ENCODE peak calls at places on chromosomes 16 and 17, in four cellular contexts. E is HepG2, O is GM12878, U is K562. G is an unnamed sample.

GRCh38 chr16:8326234-8326633 is 264.1 kb downstream of the TMEM114 start:
- DNase-seq in O (no peak), E (no peak), U (no peak), G (no peak)

GRCh38 chr17:63399316-63399715 is 46.8 kb downstream of the CYB561 start:
- DNase-seq in U (no peak), O (no peak), E (no peak), G (no peak)

GRCh38 chr16:65769055-65769465 is 597.4 kb upstream of the CDH5 start:
- DNase-seq in E (no peak), O (no peak), U (peak), G (no peak)

GRCh38 chr16:3458852-3459361 is 15.4 kb downstream of the NAA60 start:
- DNase-seq in E (peak), U (no peak), O (no peak), G (no peak)

GRCh38 chr16:13421726-13422125 is 498.2 kb upstream of the ERCC4 start:
- DNase-seq in U (no peak), O (no peak), E (no peak), G (no peak)

GRCh38 chr16:63876096-63876495 is 1245.8 kb downstream of the CDH11 start:
- DNase-seq in O (no peak), U (no peak), E (no peak), G (no peak)

GRCh38 chr17:58307468-58308172 is 21.0 kb downstream of the TSPOAP1 start:
- DNase-seq in E (no peak), U (no peak), O (no peak), G (peak)

GRCh38 chr17:77728022-77728671 is 230.4 kb upstream of the TNRC6C start:
- DNase-seq in U (no peak), O (no peak), E (peak), G (peak)

GRCh38 chr17:61158372-61158771 is 241.3 kb upstream of the TBX2 start:
- DNase-seq in O (no peak), E (no peak), U (no peak), G (no peak)

GRCh38 chr16:68448360-68448970 is at the start of gene SMPD3:
- DNase-seq in E (peak), U (peak), O (peak), G (peak)
- TF ChIP-seq BRCA1 in E (peak), U (no peak), O (no peak), G (no peak)

GRCh38 chr17:81714412-81715106 is 2.5 kb downstream of the SLC25A10 start:
- DNase-seq in O (no peak), U (no peak), E (no peak), G (no peak)
- TF ChIP-seq HDAC6 in O (no peak), U (no peak), E (no peak), G (no peak)

GRCh38 chr17:1908699-1909309 is 79.0 kb downstream of the RPA1 start:
- DNase-seq in O (no peak), U (peak), E (peak), G (no peak)
- TF ChIP-seq BRCA1 in O (no peak), U (no peak), E (no peak), G (no peak)

DNA sequence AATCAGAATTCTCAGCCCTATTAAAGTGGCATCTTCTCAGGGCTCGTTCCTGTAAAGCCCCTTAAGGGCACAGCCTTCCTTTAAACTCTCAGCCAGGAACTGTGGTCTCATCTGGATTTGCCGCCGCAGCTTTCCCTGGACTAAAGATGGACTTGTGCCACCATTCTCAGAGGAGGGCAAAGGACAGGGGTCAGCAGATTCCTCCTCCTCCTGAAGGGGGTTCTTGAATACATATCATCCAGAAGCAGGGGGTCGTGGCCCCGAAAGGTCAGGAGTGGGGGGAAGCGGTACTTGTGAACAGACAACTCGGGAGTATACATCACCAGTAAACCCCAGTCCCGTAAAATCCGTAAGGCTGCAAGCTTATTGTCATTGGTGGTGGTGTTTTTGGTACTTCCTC is 174.8 kb downstream of the RPTOR start:
- DNase-seq in O (no peak), U (no peak), E (no peak), G (no peak)
- TF ChIP-seq HDAC6 in O (no peak), U (no peak), E (no peak), G (no peak)